ENCODE peak calls at places on chromosomes 5 and 9, in seven cellular contexts. One of them, this sample, is unnamed.

GRCh38 chr9:456365-456764 is 241.7 kb downstream of the DOCK8 start:
- DNase-seq in heart right ventricle: peak; percentile 49
- DNase-seq in GM10248: no peak
- DNase-seq in HTR-8/SVneo: no peak
- DNase-seq in GM19239: no peak
- DNase-seq in left ventricle myocardium inferior: peak; percentile 51
- DNase-seq in ACHN: no peak
- DNase-seq in this sample: no peak

GRCh38 chr5:23756779-23757178 is 249.4 kb downstream of the PRDM9 start:
- DNase-seq in HTR-8/SVneo: no peak
- DNase-seq in GM10248: no peak
- DNase-seq in left ventricle myocardium inferior: no peak
- DNase-seq in GM19239: no peak
- DNase-seq in ACHN: no peak
- DNase-seq in heart right ventricle: no peak
- DNase-seq in this sample: no peak

GRCh38 chr5:36060516-36060885 is 6.2 kb downstream of the UGT3A2 start:
- DNase-seq in heart right ventricle: no peak
- DNase-seq in GM10248: no peak
- DNase-seq in GM19239: no peak
- DNase-seq in left ventricle myocardium inferior: no peak
- DNase-seq in ACHN: peak; percentile 11
- DNase-seq in HTR-8/SVneo: peak; percentile 56
- DNase-seq in this sample: no peak

GRCh38 chr9:37408933-37409710 is 13.4 kb upstream of the GRHPR start:
- DNase-seq in ACHN: peak; percentile 53
- DNase-seq in heart right ventricle: no peak
- DNase-seq in GM10248: peak; percentile 88
- DNase-seq in HTR-8/SVneo: no peak
- DNase-seq in GM19239: peak; percentile 55
- DNase-seq in left ventricle myocardium inferior: no peak
- DNase-seq in this sample: peak; percentile 47

GRCh38 chr5:157860898-157861894 is 2.3 kb upstream of the CLINT1 start:
- DNase-seq in HTR-8/SVneo: no peak
- DNase-seq in left ventricle myocardium inferior: no peak
- DNase-seq in GM19239: peak; percentile 40
- DNase-seq in heart right ventricle: no peak
- DNase-seq in GM10248: peak; percentile 68
- DNase-seq in ACHN: no peak
- DNase-seq in this sample: peak; percentile 36

GRCh38 chr5:93607367-93608258 is 24.6 kb downstream of the NR2F1 start:
- DNase-seq in HTR-8/SVneo: peak; percentile 33
- DNase-seq in GM10248: no peak
- DNase-seq in left ventricle myocardium inferior: no peak
- DNase-seq in GM19239: no peak
- DNase-seq in heart right ventricle: peak; percentile 45
- DNase-seq in ACHN: peak; percentile 52
- DNase-seq in this sample: no peak

GRCh38 chr5:110371725-110372041 is 354.8 kb downstream of the TMEM232 start:
- DNase-seq in GM19239: no peak
- DNase-seq in ACHN: no peak
- DNase-seq in HTR-8/SVneo: no peak
- DNase-seq in GM10248: no peak
- DNase-seq in heart right ventricle: no peak
- DNase-seq in left ventricle myocardium inferior: no peak
- DNase-seq in this sample: no peak

GRCh38 chr5:31640024-31640423 is 1.1 kb downstream of the PDZD2 start:
- DNase-seq in HTR-8/SVneo: no peak
- DNase-seq in ACHN: no peak
- DNase-seq in left ventricle myocardium inferior: peak; percentile 50
- DNase-seq in GM10248: no peak
- DNase-seq in GM19239: no peak
- DNase-seq in heart right ventricle: peak; percentile 36
- DNase-seq in this sample: no peak

GRCh38 chr9:105355810-105356209 is 92.0 kb upstream of the FSD1L start:
- DNase-seq in left ventricle myocardium inferior: no peak
- DNase-seq in HTR-8/SVneo: no peak
- DNase-seq in GM10248: no peak
- DNase-seq in GM19239: no peak
- DNase-seq in ACHN: peak; percentile 6
- DNase-seq in heart right ventricle: no peak
- DNase-seq in this sample: no peak

GRCh38 chr5:122653087-122654017 is 121.5 kb upstream of the SNX2 start:
- DNase-seq in HTR-8/SVneo: no peak
- DNase-seq in GM19239: no peak
- DNase-seq in left ventricle myocardium inferior: no peak
- DNase-seq in ACHN: no peak
- DNase-seq in GM10248: no peak
- DNase-seq in heart right ventricle: no peak
- DNase-seq in this sample: no peak

GRCh38 chr5:16593630-16594029 is 23.2 kb downstream of the RETREG1 start:
- DNase-seq in ACHN: no peak
- DNase-seq in GM19239: no peak
- DNase-seq in left ventricle myocardium inferior: no peak
- DNase-seq in heart right ventricle: no peak
- DNase-seq in HTR-8/SVneo: no peak
- DNase-seq in GM10248: no peak
- DNase-seq in this sample: no peak

This sample was measured in GM12891.